ENCODE peak calls at places on chromosomes 7 and 10, in four cellular contexts. A is HepG2, S is H1, M is K562. X is an unnamed sample.

GRCh38 chr7:44133295-44133694 is 7.8 kb downstream of the MYL7 start:
- DNase-seq in S (no peak), M (no peak), A (no peak), X (no peak)

GRCh38 chr10:69352569-69353264 is 64.0 kb downstream of the TACR2 start:
- DNase-seq in A (no peak), S (no peak), M (no peak), X (no peak)

GRCh38 chr7:123190109-123190831 is 9.5 kb downstream of the SLC13A1 start:
- DNase-seq in S (no peak), M (no peak), A (no peak), X (no peak)

GRCh38 chr10:18238875-18239485 is 98.8 kb downstream of the CACNB2 start:
- DNase-seq in S (no peak), A (peak; percentile 10), M (peak; percentile 43), X (peak; percentile 20)

GRCh38 chr10:131996508-131997365 is 15.0 kb upstream of the BNIP3 start:
- DNase-seq in M (no peak), S (no peak), A (no peak), X (no peak)

GRCh38 chr10:70652761-70653657 is 19.3 kb upstream of the ADAMTS14 start:
- DNase-seq in M (peak; percentile 73), A (no peak), S (no peak), X (no peak)

GRCh38 chr7:28144266-28144665 is 36.3 kb downstream of the JAZF1 start:
- DNase-seq in A (no peak), S (no peak), M (no peak), X (no peak)

GRCh38 chr7:70553364-70553763 is 578.6 kb upstream of the GALNT17 start:
- DNase-seq in S (no peak), M (no peak), A (no peak), X (no peak)

GRCh38 chr7:47807756-47808155 is 140.5 kb downstream of the PKD1L1 start:
- DNase-seq in M (no peak), A (no peak), S (no peak), X (no peak)

GRCh38 chr10:117346574-117346973 is 28.7 kb downstream of the PDZD8 start:
- DNase-seq in M (no peak), S (peak; percentile 75), A (no peak), X (no peak)

GRCh38 chr7:150481955-150482354 is 31.5 kb downstream of the GIMAP8 start:
- DNase-seq in S (no peak), A (no peak), M (no peak), X (no peak)
- TF ChIP-seq PHF8 in S (no peak), A (no peak), M (no peak), X (no peak)

GRCh38 chr10:32684291-32684690 is 238.4 kb downstream of the CCDC7 start:
- DNase-seq in A (no peak), S (no peak), M (no peak), X (no peak)
- H3K4me1 ChIP-seq in A (no peaks in the 10 kb centered on the region), S (no peaks in the 10 kb centered on the region), M (no peaks in the 10 kb centered on the region), X (no peaks in the 10 kb centered on the region)

GRCh38 chr10:114374141-114374791 is 30.0 kb downstream of the AFAP1L2 start:
- DNase-seq in S (no peak), M (no peak), A (no peak), X (no peak)
- TF ChIP-seq PHF8 in S (no peak), M (no peak), A (no peak), X (no peak)

DNA sequence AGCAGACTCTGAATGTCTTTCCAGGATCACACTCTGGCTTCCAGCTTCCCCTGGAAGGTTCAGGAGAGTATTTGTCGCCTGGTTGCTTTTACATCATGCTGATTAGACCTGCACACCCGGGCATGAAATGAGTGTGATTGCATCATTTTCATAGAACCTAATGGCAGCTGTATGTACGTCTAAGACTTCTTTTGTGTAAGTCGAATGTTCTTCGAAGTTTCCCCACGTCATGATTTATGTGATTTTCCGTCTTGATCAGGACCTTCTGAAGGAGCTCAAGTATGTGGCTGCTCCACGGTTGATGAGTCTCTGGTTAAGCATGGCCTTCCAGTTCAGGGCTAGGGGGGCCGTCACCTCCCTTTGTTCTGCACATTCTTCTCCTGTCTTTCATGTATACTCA is 4.5 kb downstream of the EIF4H start:
- DNase-seq in A (no peak), S (no peak), M (no peak), X (no peak)
- H3K4me1 ChIP-seq in A (peaks cover 70% of the 10 kb centered on the region), S (peaks cover 9% of the 10 kb centered on the region), M (peaks cover 24% of the 10 kb centered on the region), X (peaks cover 45% of the 10 kb centered on the region)

GRCh38 chr10:60093317-60093716 is 187.0 kb upstream of the CCDC6 start:
- DNase-seq in M (no peak), A (no peak), S (no peak), X (no peak)
- TF ChIP-seq PHF8 in M (no peak), A (no peak), S (no peak), X (no peak)

X was measured in A549.